ENCODE peak calls at places on chromosome 20, in four cellular contexts. O is RWPE1, T is NCI-H345, Y is occipital lobe. C is an unnamed sample.

GRCh38 chr20:57594092-57594911 is 25.9 kb downstream of the ZBP1 start:
- DNase-seq in O (peak), T (peak), Y (no peak), C (peak)

GRCh38 chr20:37693629-37694626 is at the start of gene CTNNBL1:
- DNase-seq in O (peak), T (peak), Y (peak), C (peak)

GRCh38 chr20:59078231-59078630 is 35.6 kb upstream of the PRELID3B start:
- DNase-seq in O (peak), T (no peak), Y (no peak), C (peak)

GRCh38 chr20:57135875-57136274 is 130.6 kb downstream of the BMP7 start:
- DNase-seq in O (no peak), T (no peak), Y (no peak), C (no peak)

GRCh38 chr20:42083280-42083679 is 465.1 kb upstream of the CHD6 start:
- DNase-seq in O (no peak), T (no peak), Y (no peak), C (peak)

GRCh38 chr20:21395666-21396044 is 1.7 kb downstream of the NKX2-4 start:
- DNase-seq in O (no peak), T (no peak), Y (no peak), C (no peak)

GRCh38 chr20:23647346-23647745 is 9.6 kb upstream of the CST3 start:
- DNase-seq in O (no peak), T (no peak), Y (no peak), C (no peak)

GRCh38 chr20:49935746-49936152 is 448 bp upstream of the RNF114 start:
- DNase-seq in O (no peak), T (no peak), Y (no peak), C (peak)

GRCh38 chr20:62900692-62901584 is 25.4 kb downstream of the DIDO1 start:
- DNase-seq in O (peak), T (peak), Y (no peak), C (peak)

GRCh38 chr20:9609892-9610502 is 95.6 kb downstream of the LAMP5 start:
- DNase-seq in O (peak), T (peak), Y (peak), C (peak)

GRCh38 chr20:1061484-1062221 is 56.7 kb upstream of the PSMF1 start:
- DNase-seq in O (no peak), T (no peak), Y (no peak), C (no peak)

GRCh38 chr20:62776692-62777527 is 19.4 kb upstream of the MRGBP start:
- DNase-seq in O (peak), T (peak), Y (no peak), C (peak)

GRCh38 chr20:14631011-14631410 is 293.6 kb upstream of the FLRT3 start:
- DNase-seq in O (no peak), T (no peak), Y (no peak), C (no peak)

GRCh38 chr20:59498291-59498690 is 106.0 kb upstream of the PHACTR3 start:
- DNase-seq in O (no peak), T (no peak), Y (no peak), C (no peak)

GRCh38 chr20:48201881-48202280 is 416.6 kb upstream of the SULF2 start:
- DNase-seq in O (no peak), T (no peak), Y (no peak), C (no peak)

GRCh38 chr20:50020283-50020682 is 37.5 kb downstream of the SNAI1 start:
- DNase-seq in O (peak), T (no peak), Y (no peak), C (no peak)

GRCh38 chr20:50629675-50630055 is 61.7 kb downstream of the RIPOR3 start:
- DNase-seq in O (peak), T (no peak), Y (no peak), C (no peak)

GRCh38 chr20:36836591-36837329 is 39.2 kb upstream of the TLDC2 start:
- DNase-seq in O (no peak), T (peak), Y (no peak), C (peak)

GRCh38 chr20:36967636-36968035 is 16.1 kb upstream of the SAMHD1 start:
- DNase-seq in O (no peak), T (no peak), Y (no peak), C (no peak)

GRCh38 chr20:62739581-62740285 is 31.1 kb downstream of the NTSR1 start:
- DNase-seq in O (peak), T (no peak), Y (no peak), C (no peak)

GRCh38 chr20:63093966-63094766 is 87.4 kb upstream of the BHLHE23 start:
- DNase-seq in O (no peak), T (no peak), Y (no peak), C (no peak)

GRCh38 chr20:61895686-61896057 is 170.0 kb downstream of the TAF4 start:
- DNase-seq in O (no peak), T (no peak), Y (no peak), C (no peak)

GRCh38 chr20:58131581-58132142 is 96.8 kb downstream of the ANKRD60 start:
- DNase-seq in O (peak), T (no peak), Y (no peak), C (peak)